ENCODE peak calls at places on chromosomes 5 and 9, in five cellular contexts. K is mammary epithelial cell; F is GM23338; Y is fibroblast of lung; M is CD4-positive, alpha-beta T cell. A is an unnamed sample.
A peak's percentile ranks its signal among the peaks of the same experiment; 100 is the strongest.

GRCh38 chr5:134583821-134584220 is 48.8 kb downstream of the SAR1B start:
- DNase-seq in F (no peak), Y (no peak), K (no peak), M (no peak), A (no peak)

GRCh38 chr5:179823937-179824744 is 3.4 kb downstream of the SQSTM1 start:
- DNase-seq in Y (no peak), F (no peak), M (no peak), K (no peak), A (no peak)

GRCh38 chr5:33494476-33494875 is 53.7 kb downstream of the TARS1 start:
- DNase-seq in F (no peak), K (no peak), M (no peak), Y (peak; percentile 40), A (no peak)

GRCh38 chr9:2655411-2655901 is 33.9 kb downstream of the VLDLR start:
- DNase-seq in K (peak; percentile 92), M (no peak), Y (peak; percentile 84), F (no peak), A (peak; percentile 44)

GRCh38 chr9:116550728-116551436 is 136.2 kb upstream of the TRIM32 start:
- DNase-seq in F (peak; percentile 24), K (peak; percentile 48), M (no peak), Y (peak; percentile 83), A (no peak)

GRCh38 chr5:79692586-79692985 is 3.0 kb downstream of the CMYA5 start:
- DNase-seq in M (no peak), K (no peak), Y (no peak), F (no peak), A (no peak)

GRCh38 chr5:78295035-78295961 is 800 bp upstream of the AP3B1 start:
- DNase-seq in M (peak; percentile 47), F (peak; percentile 91), Y (no peak), K (peak; percentile 62), A (peak; percentile 40)

GRCh38 chr5:139734517-139734916 is 61.1 kb upstream of the PSD2 start:
- DNase-seq in M (no peak), K (no peak), F (no peak), Y (no peak), A (no peak)

GRCh38 chr5:6687501-6687900 is 25.7 kb upstream of the TENT4A start:
- DNase-seq in F (no peak), M (no peak), K (no peak), Y (no peak), A (no peak)

GRCh38 chr5:75481024-75481423 is 30.4 kb downstream of the CERT1 start:
- DNase-seq in Y (no peak), M (no peak), F (no peak), K (no peak), A (no peak)

GRCh38 chr9:133133680-133134418 is 12.8 kb upstream of the RALGDS start:
- DNase-seq in F (peak; percentile 68), M (peak; percentile 87), Y (peak; percentile 90), K (peak; percentile 98), A (peak; percentile 85)

GRCh38 chr5:78399115-78399514 is 38.7 kb downstream of the SCAMP1 start:
- DNase-seq in M (no peak), K (no peak), Y (peak; percentile 54), F (no peak), A (no peak)

GRCh38 chr5:132258102-132259060 is 885 bp downstream of the PDLIM4 start:
- DNase-seq in M (no peak), Y (peak; percentile 55), K (peak; percentile 66), F (no peak), A (peak; percentile 14)

GRCh38 chr5:132016721-132017250 is 5.3 kb upstream of the ACSL6 start:
- DNase-seq in Y (no peak), F (no peak), M (no peak), K (no peak), A (no peak)

GRCh38 chr5:141172381-141173204 is at the start of gene PCDHB7:
- DNase-seq in F (peak; percentile 85), Y (peak; percentile 24), M (peak; percentile 11), K (peak; percentile 24), A (no peak)

GRCh38 chr5:57324159-57324558 is 150.3 kb downstream of the GPBP1 start:
- DNase-seq in K (no peak), Y (peak; percentile 40), M (no peak), F (no peak), A (no peak)

GRCh38 chr9:4604678-4605095 is 57.4 kb upstream of the PLPP6 start:
- DNase-seq in M (peak; percentile 46), Y (peak; percentile 66), F (peak; percentile 95), K (peak; percentile 57), A (peak; percentile 30)

GRCh38 chr5:1214163-1214935 is 10.8 kb upstream of the SLC6A18 start:
- DNase-seq in K (no peak), F (no peak), M (no peak), Y (no peak), A (no peak)

GRCh38 chr9:109815366-109815947 is 35.5 kb downstream of the PALM2AKAP2 start:
- DNase-seq in F (no peak), K (peak; percentile 37), M (no peak), Y (no peak), A (no peak)

GRCh38 chr9:111161015-111161415 is 122.7 kb upstream of the LPAR1 start:
- DNase-seq in Y (peak; percentile 91), K (peak; percentile 35), M (no peak), F (no peak), A (no peak)

GRCh38 chr9:107518037-107518786 is 28.6 kb upstream of the KLF4 start:
- DNase-seq in Y (no peak), F (no peak), M (no peak), K (no peak), A (no peak)

GRCh38 chr9:34985311-34985899 is 4.1 kb upstream of the DNAJB5 start:
- DNase-seq in K (peak; percentile 47), Y (peak; percentile 68), M (peak; percentile 35), F (peak; percentile 84), A (peak; percentile 31)

GRCh38 chr5:93423333-93423714 is 157.7 kb downstream of the NR2F1-AS1 start:
- DNase-seq in K (no peak), M (no peak), Y (no peak), F (no peak), A (no peak)

GRCh38 chr5:150640311-150641005 is at the start of gene SYNPO:
- DNase-seq in K (peak; percentile 97), Y (peak; percentile 95), F (no peak), M (no peak), A (no peak)

GRCh38 chr5:65821966-65822365 is 100.0 kb downstream of the NLN start:
- DNase-seq in M (no peak), Y (no peak), K (no peak), F (no peak), A (no peak)

GRCh38 chr5:143554194-143554717 is 150.8 kb upstream of the NR3C1 start:
- DNase-seq in M (no peak), F (no peak), K (peak; percentile 97), Y (peak; percentile 94), A (no peak)

GRCh38 chr9:7597716-7598115 is 201.9 kb downstream of the DMAC1 start:
- DNase-seq in F (no peak), Y (no peak), M (no peak), K (no peak), A (no peak)

GRCh38 chr5:95846554-95847260 is 24.2 kb upstream of the GLRX start:
- DNase-seq in Y (peak; percentile 85), M (peak; percentile 62), K (peak; percentile 67), F (peak; percentile 81), A (peak; percentile 60)

GRCh38 chr9:137129456-137130175 is 9.3 kb upstream of the GRIN1 start:
- DNase-seq in K (peak; percentile 89), F (peak; percentile 94), Y (peak; percentile 92), M (peak; percentile 86), A (peak; percentile 80)

GRCh38 chr5:57687641-57688040 is 205.0 kb upstream of the ACTBL2 start:
- DNase-seq in K (no peak), Y (peak; percentile 15), M (no peak), F (no peak), A (no peak)

GRCh38 chr9:73158723-73159122 is 7.1 kb downstream of the ANXA1 start:
- DNase-seq in M (no peak), F (no peak), Y (no peak), K (no peak), A (no peak)

GRCh38 chr5:142969186-142969585 is 199.0 kb downstream of the ARHGAP26 start:
- DNase-seq in F (no peak), K (no peak), Y (no peak), M (no peak), A (no peak)

GRCh38 chr9:124854161-124854560 is 901 bp downstream of the WDR38 start:
- DNase-seq in F (no peak), Y (no peak), M (no peak), K (no peak), A (no peak)

GRCh38 chr9:124854822-124855221 is 1.6 kb downstream of the WDR38 start:
- DNase-seq in F (no peak), M (no peak), K (no peak), Y (no peak), A (no peak)

GRCh38 chr9:124852121-124852828 is 985 bp upstream of the WDR38 start:
- DNase-seq in K (no peak), F (no peak), M (no peak), Y (no peak), A (no peak)

GRCh38 chr9:124853605-124854143 is 414 bp downstream of the WDR38 start:
- DNase-seq in K (no peak), F (no peak), Y (no peak), M (no peak), A (no peak)

GRCh38 chr9:124852829-124853531 is at the start of gene WDR38:
- DNase-seq in K (peak; percentile 70), F (peak; percentile 89), M (peak; percentile 67), Y (peak; percentile 72), A (peak; percentile 88)
- TF ChIP-seq CTCF in K (peak; percentile 80), F (peak; percentile 92), M (peak; percentile 99), Y (peak; percentile 85), A (peak; percentile 99)

DNA sequence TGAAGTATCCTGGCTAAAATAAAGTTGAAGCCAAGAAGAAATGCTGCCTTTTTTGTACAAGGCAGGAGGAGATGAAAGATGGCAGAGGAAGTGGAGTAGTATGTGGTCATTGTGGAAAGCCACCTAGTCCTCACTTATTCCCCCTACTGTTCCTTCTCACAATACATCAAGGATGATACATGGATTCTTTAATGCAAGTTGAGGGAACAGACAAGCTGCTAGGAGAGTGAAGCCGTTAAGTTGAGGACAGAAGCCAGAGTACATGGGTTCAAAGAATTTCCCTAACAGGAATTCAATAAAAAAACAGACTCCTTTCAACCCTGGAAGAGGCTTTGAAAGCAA is 73.8 kb downstream of the MRPS27 start:
- DNase-seq in M (no peak), F (no peak), Y (no peak), K (no peak), A (no peak)
- TF ChIP-seq CTCF in M (no peak), F (no peak), Y (no peak), K (no peak), A (no peak)

GRCh38 chr5:59351076-59351794 is 542.3 kb downstream of the PDE4D start:
- DNase-seq in F (no peak), K (no peak), M (no peak), Y (peak; percentile 87), A (no peak)
- TF ChIP-seq CTCF in F (no peak), K (no peak), M (no peak), Y (peak; percentile 25), A (no peak)

GRCh38 chr9:130345993-130346385 is 80.4 kb downstream of the HMCN2 start:
- DNase-seq in F (no peak), K (no peak), M (no peak), Y (no peak), A (no peak)

GRCh38 chr9:130346431-130346830 is 80.9 kb downstream of the HMCN2 start:
- DNase-seq in M (no peak), K (no peak), F (no peak), Y (no peak), A (no peak)

GRCh38 chr9:130348341-130348740 is 82.8 kb downstream of the HMCN2 start:
- DNase-seq in F (no peak), K (no peak), Y (no peak), M (no peak), A (no peak)

GRCh38 chr9:130347931-130348330 is 82.4 kb downstream of the HMCN2 start:
- DNase-seq in K (no peak), F (peak; percentile 32), M (no peak), Y (no peak), A (no peak)

GRCh38 chr9:130347036-130347435 is 81.5 kb downstream of the HMCN2 start:
- DNase-seq in K (no peak), Y (no peak), F (no peak), M (no peak), A (no peak)
- TF ChIP-seq CTCF in K (no peak), Y (no peak), F (no peak), M (no peak), A (no peak)